ENCODE peak calls at places on chromosomes 12 and 14, in nine cellular contexts. One of them, this sample, is unnamed.

GRCh38 chr12:8054821-8055220 is 11.3 kb downstream of the C3AR1 start:
- DNase-seq in pancreas: no peak
- DNase-seq in AG04449: no peak
- DNase-seq in choroid plexus epithelial cell: no peak
- DNase-seq in heart left ventricle: no peak
- DNase-seq in dorsolateral prefrontal cortex: no peak
- DNase-seq in neural progenitor cell: no peak
- DNase-seq in fibroblast of mammary gland: no peak
- DNase-seq in BE2C: no peak
- DNase-seq in this sample: no peak

GRCh38 chr12:74537126-74537706 is 419 bp upstream of the ATXN7L3B start:
- DNase-seq in AG04449: peak; percentile 14
- DNase-seq in choroid plexus epithelial cell: peak; percentile 78
- DNase-seq in pancreas: no peak
- DNase-seq in fibroblast of mammary gland: peak; percentile 70
- DNase-seq in heart left ventricle: no peak
- DNase-seq in neural progenitor cell: peak; percentile 41
- DNase-seq in dorsolateral prefrontal cortex: no peak
- DNase-seq in BE2C: no peak
- DNase-seq in this sample: peak; percentile 59

GRCh38 chr14:92657457-92658142 is 90.8 kb downstream of the LGMN start:
- DNase-seq in BE2C: no peak
- DNase-seq in fibroblast of mammary gland: no peak
- DNase-seq in dorsolateral prefrontal cortex: no peak
- DNase-seq in neural progenitor cell: no peak
- DNase-seq in AG04449: no peak
- DNase-seq in heart left ventricle: peak; percentile 81
- DNase-seq in pancreas: peak; percentile 59
- DNase-seq in choroid plexus epithelial cell: no peak
- DNase-seq in this sample: no peak

GRCh38 chr14:68268719-68269118 is 449.1 kb downstream of the RAD51B start:
- DNase-seq in choroid plexus epithelial cell: peak; percentile 32
- DNase-seq in AG04449: no peak
- DNase-seq in heart left ventricle: no peak
- DNase-seq in dorsolateral prefrontal cortex: no peak
- DNase-seq in neural progenitor cell: no peak
- DNase-seq in fibroblast of mammary gland: no peak
- DNase-seq in pancreas: no peak
- DNase-seq in BE2C: no peak
- DNase-seq in this sample: no peak

GRCh38 chr12:68589194-68589593 is 21.5 kb upstream of the RAP1B start:
- DNase-seq in fibroblast of mammary gland: no peak
- DNase-seq in heart left ventricle: no peak
- DNase-seq in pancreas: no peak
- DNase-seq in choroid plexus epithelial cell: no peak
- DNase-seq in AG04449: no peak
- DNase-seq in neural progenitor cell: no peak
- DNase-seq in BE2C: no peak
- DNase-seq in dorsolateral prefrontal cortex: no peak
- DNase-seq in this sample: no peak

GRCh38 chr12:123064885-123065619 is 84.6 kb downstream of the ARL6IP4 start:
- DNase-seq in pancreas: no peak
- DNase-seq in fibroblast of mammary gland: no peak
- DNase-seq in heart left ventricle: no peak
- DNase-seq in BE2C: no peak
- DNase-seq in choroid plexus epithelial cell: no peak
- DNase-seq in neural progenitor cell: no peak
- DNase-seq in dorsolateral prefrontal cortex: no peak
- DNase-seq in AG04449: no peak
- DNase-seq in this sample: no peak

GRCh38 chr12:93322784-93323183 is 54.9 kb upstream of the NUDT4 start:
- DNase-seq in BE2C: no peak
- DNase-seq in pancreas: no peak
- DNase-seq in fibroblast of mammary gland: peak; percentile 15
- DNase-seq in AG04449: no peak
- DNase-seq in neural progenitor cell: no peak
- DNase-seq in choroid plexus epithelial cell: peak; percentile 23
- DNase-seq in heart left ventricle: no peak
- DNase-seq in dorsolateral prefrontal cortex: no peak
- DNase-seq in this sample: peak; percentile 83

GRCh38 chr14:53814371-53814770 is 142.3 kb downstream of the BMP4 start:
- DNase-seq in BE2C: no peak
- DNase-seq in heart left ventricle: no peak
- DNase-seq in neural progenitor cell: no peak
- DNase-seq in dorsolateral prefrontal cortex: no peak
- DNase-seq in pancreas: no peak
- DNase-seq in choroid plexus epithelial cell: peak; percentile 1
- DNase-seq in fibroblast of mammary gland: peak; percentile 8
- DNase-seq in AG04449: no peak
- DNase-seq in this sample: no peak

GRCh38 chr14:38405851-38406630 is 150.1 kb upstream of the CLEC14A start:
- DNase-seq in heart left ventricle: peak; percentile 31
- DNase-seq in neural progenitor cell: peak; percentile 60
- DNase-seq in BE2C: peak; percentile 81
- DNase-seq in pancreas: no peak
- DNase-seq in dorsolateral prefrontal cortex: no peak
- DNase-seq in AG04449: peak; percentile 87
- DNase-seq in fibroblast of mammary gland: peak; percentile 49
- DNase-seq in choroid plexus epithelial cell: peak; percentile 52
- DNase-seq in this sample: no peak
- TF ChIP-seq CTCF in heart left ventricle: no peak
- TF ChIP-seq CTCF in neural progenitor cell: peak; percentile 44
- TF ChIP-seq CTCF in BE2C: peak; percentile 56
- TF ChIP-seq CTCF in pancreas: no peak
- TF ChIP-seq CTCF in dorsolateral prefrontal cortex: no peak
- TF ChIP-seq CTCF in AG04449: peak; percentile 23
- TF ChIP-seq CTCF in fibroblast of mammary gland: peak; percentile 2
- TF ChIP-seq CTCF in choroid plexus epithelial cell: peak; percentile 26
- TF ChIP-seq CTCF in this sample: no peak

DNA sequence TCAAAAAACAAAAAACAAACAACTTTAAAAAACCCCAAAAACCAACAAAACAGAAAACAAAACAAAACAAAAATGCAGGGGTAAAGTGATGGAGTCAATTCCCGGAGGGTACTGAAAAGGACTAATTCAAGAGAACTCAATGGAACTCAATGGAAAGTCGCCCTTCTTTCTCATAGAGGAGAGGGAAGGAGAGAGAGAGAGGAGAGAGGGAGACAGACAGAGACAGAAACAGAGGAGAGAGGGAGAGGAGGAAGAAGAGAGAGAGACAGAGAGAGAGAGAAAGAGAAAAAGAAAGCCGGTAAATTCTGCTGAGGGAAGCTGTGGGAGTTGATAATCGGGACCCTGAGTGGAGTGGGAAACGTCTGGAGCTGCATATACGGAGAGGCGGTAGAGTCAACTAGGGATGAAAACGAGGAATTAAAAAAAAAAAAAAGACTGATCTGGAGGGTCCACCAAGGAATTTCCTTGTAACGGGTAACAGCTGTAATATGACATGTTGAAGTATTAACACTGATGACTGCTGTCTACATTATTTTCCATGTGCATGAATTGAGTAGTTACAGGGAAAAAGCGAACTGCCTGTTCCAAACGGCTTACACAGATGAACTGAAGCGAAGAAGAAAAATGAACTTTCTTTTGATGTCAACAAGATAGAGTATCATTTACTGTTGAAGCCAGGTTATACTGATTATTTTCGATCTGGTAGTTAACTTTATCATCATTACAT is 984 bp upstream of the ZC2HC1C start:
- DNase-seq in heart left ventricle: no peak
- DNase-seq in choroid plexus epithelial cell: no peak
- DNase-seq in neural progenitor cell: no peak
- DNase-seq in pancreas: no peak
- DNase-seq in BE2C: no peak
- DNase-seq in dorsolateral prefrontal cortex: no peak
- DNase-seq in AG04449: no peak
- DNase-seq in fibroblast of mammary gland: no peak
- DNase-seq in this sample: no peak
- H3K4me3 ChIP-seq in heart left ventricle: peak overlapping the region; percentile 69
- H3K4me3 ChIP-seq in choroid plexus epithelial cell: peak overlapping the region; percentile 72
- H3K4me3 ChIP-seq in neural progenitor cell: peak overlapping the region; percentile 58
- H3K4me3 ChIP-seq in pancreas: peak overlapping the region; percentile 13
- H3K4me3 ChIP-seq in BE2C: peak overlapping the region; percentile 80
- H3K4me3 ChIP-seq in dorsolateral prefrontal cortex: peak overlapping the region; percentile 73
- H3K4me3 ChIP-seq in AG04449: peak overlapping the region; percentile 67
- H3K4me3 ChIP-seq in fibroblast of mammary gland: peak overlapping the region; percentile 43
- H3K4me3 ChIP-seq in this sample: peak overlapping the region; percentile 50

DNA sequence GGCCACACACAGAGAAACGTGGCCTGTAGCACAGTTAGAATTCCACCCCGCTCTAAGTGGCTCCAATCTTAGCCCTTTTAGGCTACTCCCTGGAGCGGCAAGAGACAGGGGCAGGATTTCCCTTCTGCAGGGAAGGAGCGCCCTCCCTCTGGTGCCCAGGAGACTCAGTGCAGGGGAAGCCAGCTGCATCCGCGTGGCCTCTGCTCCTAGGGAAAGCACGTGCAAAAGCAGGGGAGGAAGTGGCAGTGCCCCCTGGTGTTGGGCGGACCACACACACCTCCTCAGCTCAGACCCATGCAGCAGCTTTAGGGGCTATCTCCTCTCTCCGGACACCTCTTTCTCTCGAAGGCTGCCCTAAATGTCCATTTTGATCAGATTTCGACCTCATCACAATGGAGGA is 50.0 kb downstream of the SPRING1 start:
- DNase-seq in pancreas: no peak
- DNase-seq in choroid plexus epithelial cell: peak; percentile 34
- DNase-seq in fibroblast of mammary gland: peak; percentile 43
- DNase-seq in BE2C: peak; percentile 83
- DNase-seq in AG04449: no peak
- DNase-seq in neural progenitor cell: peak; percentile 67
- DNase-seq in dorsolateral prefrontal cortex: no peak
- DNase-seq in heart left ventricle: peak; percentile 54
- DNase-seq in this sample: no peak
- TF ChIP-seq CTCF in pancreas: peak; percentile 20
- TF ChIP-seq CTCF in choroid plexus epithelial cell: peak; percentile 50
- TF ChIP-seq CTCF in fibroblast of mammary gland: peak; percentile 50
- TF ChIP-seq CTCF in BE2C: peak; percentile 78
- TF ChIP-seq CTCF in AG04449: peak; percentile 61
- TF ChIP-seq CTCF in neural progenitor cell: peak; percentile 61
- TF ChIP-seq CTCF in dorsolateral prefrontal cortex: peak; percentile 30
- TF ChIP-seq CTCF in heart left ventricle: peak; percentile 66
- TF ChIP-seq CTCF in this sample: peak; percentile 27

GRCh38 chr12:32897276-32897615 is 669 bp upstream of the PKP2 start:
- DNase-seq in choroid plexus epithelial cell: peak; percentile 35
- DNase-seq in AG04449: no peak
- DNase-seq in BE2C: no peak
- DNase-seq in dorsolateral prefrontal cortex: no peak
- DNase-seq in pancreas: no peak
- DNase-seq in neural progenitor cell: no peak
- DNase-seq in fibroblast of mammary gland: no peak
- DNase-seq in heart left ventricle: no peak
- DNase-seq in this sample: no peak
- H3K4me3 ChIP-seq in choroid plexus epithelial cell: peak overlapping the region; percentile 76
- H3K4me3 ChIP-seq in AG04449: no peak overlapping the region
- H3K4me3 ChIP-seq in BE2C: peak overlapping the region; percentile 61
- H3K4me3 ChIP-seq in dorsolateral prefrontal cortex: peak overlapping the region; percentile 72
- H3K4me3 ChIP-seq in pancreas: peak overlapping the region; percentile 79
- H3K4me3 ChIP-seq in neural progenitor cell: peak overlapping the region; percentile 91
- H3K4me3 ChIP-seq in fibroblast of mammary gland: peak overlapping the region; percentile 15
- H3K4me3 ChIP-seq in heart left ventricle: peak overlapping the region; percentile 60
- H3K4me3 ChIP-seq in this sample: peak overlapping the region; percentile 63

GRCh38 chr12:80602455-80602854 is 105.0 kb upstream of the MYF6 start:
- DNase-seq in choroid plexus epithelial cell: no peak
- DNase-seq in neural progenitor cell: peak; percentile 33
- DNase-seq in pancreas: no peak
- DNase-seq in AG04449: no peak
- DNase-seq in fibroblast of mammary gland: no peak
- DNase-seq in dorsolateral prefrontal cortex: no peak
- DNase-seq in heart left ventricle: no peak
- DNase-seq in BE2C: no peak
- DNase-seq in this sample: no peak

DNA sequence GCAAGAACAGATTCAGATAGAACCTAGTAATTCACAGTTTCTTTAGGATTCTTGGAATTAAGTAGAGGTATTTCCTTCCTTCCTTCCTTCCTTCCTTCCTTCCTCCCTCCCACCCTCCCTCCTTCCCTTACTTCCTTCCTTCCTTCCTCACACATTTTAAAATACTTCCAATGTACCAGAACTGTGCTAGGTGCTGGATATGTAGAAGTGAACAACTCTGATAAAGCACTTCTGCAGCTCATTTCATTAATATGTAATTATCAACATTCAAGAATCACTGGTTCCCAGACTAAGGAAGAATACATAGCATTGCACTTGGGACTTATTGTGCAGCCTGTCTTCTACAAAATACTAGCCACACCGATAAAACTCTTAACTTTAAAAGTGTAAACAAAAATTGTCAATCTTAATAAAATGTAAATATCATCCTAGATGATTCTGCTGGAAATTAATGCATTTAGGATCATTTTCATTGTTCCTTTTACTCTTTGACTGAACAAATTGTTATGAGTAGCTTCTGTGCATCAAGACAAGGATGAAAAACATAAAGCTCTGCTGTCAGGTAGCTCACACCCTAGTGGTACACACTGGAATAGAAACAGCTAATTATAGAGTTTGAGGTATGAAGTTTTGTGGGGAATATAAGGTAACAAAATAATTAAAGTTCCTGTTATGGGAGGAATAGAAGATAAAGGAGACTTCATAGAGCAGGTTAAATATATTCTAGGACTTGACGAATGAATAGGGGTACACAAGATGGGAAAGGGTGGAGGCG is 99.9 kb upstream of the MYF6 start:
- DNase-seq in heart left ventricle: no peak
- DNase-seq in choroid plexus epithelial cell: no peak
- DNase-seq in pancreas: no peak
- DNase-seq in neural progenitor cell: no peak
- DNase-seq in fibroblast of mammary gland: no peak
- DNase-seq in dorsolateral prefrontal cortex: no peak
- DNase-seq in AG04449: no peak
- DNase-seq in BE2C: no peak
- DNase-seq in this sample: peak; percentile 14
- TF ChIP-seq CTCF in heart left ventricle: no peak
- TF ChIP-seq CTCF in choroid plexus epithelial cell: no peak
- TF ChIP-seq CTCF in pancreas: no peak
- TF ChIP-seq CTCF in neural progenitor cell: peak; percentile 48
- TF ChIP-seq CTCF in fibroblast of mammary gland: peak; percentile 13
- TF ChIP-seq CTCF in dorsolateral prefrontal cortex: no peak
- TF ChIP-seq CTCF in AG04449: no peak
- TF ChIP-seq CTCF in BE2C: peak; percentile 25
- TF ChIP-seq CTCF in this sample: peak; percentile 51

DNA sequence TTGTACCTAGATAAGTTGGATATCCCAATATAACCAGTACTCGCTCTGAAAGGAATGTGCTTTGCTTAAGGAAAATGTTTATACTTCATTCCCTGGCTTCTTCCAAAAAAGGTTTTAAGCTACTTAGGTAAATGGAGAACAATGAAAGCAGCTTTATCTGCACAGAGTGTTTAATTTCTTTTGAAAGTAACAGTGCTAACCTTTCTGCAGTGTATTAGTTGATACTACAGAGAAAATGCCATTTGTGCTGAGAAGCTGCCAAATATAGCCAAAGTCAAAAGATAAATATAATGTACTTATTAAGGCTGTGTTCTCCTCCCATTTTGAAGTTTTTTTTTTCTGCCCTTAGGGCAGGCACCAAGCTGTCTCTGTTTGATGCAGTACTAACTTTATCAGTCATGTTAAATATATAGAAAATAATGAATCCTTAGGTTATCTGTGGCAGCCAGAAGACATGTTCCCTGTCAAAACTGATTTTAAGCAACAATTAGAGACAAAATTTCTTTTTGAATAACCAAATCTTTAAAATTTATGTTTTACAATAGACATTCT is 145.4 kb upstream of the KITLG start:
- DNase-seq in pancreas: no peak
- DNase-seq in neural progenitor cell: peak; percentile 2
- DNase-seq in heart left ventricle: no peak
- DNase-seq in BE2C: peak; percentile 23
- DNase-seq in dorsolateral prefrontal cortex: no peak
- DNase-seq in fibroblast of mammary gland: no peak
- DNase-seq in choroid plexus epithelial cell: no peak
- DNase-seq in AG04449: no peak
- DNase-seq in this sample: no peak
- H3K4me3 ChIP-seq in pancreas: no peak overlapping the region
- H3K4me3 ChIP-seq in neural progenitor cell: no peak overlapping the region
- H3K4me3 ChIP-seq in heart left ventricle: no peak overlapping the region
- H3K4me3 ChIP-seq in BE2C: no peak overlapping the region
- H3K4me3 ChIP-seq in dorsolateral prefrontal cortex: no peak overlapping the region
- H3K4me3 ChIP-seq in fibroblast of mammary gland: no peak overlapping the region
- H3K4me3 ChIP-seq in choroid plexus epithelial cell: no peak overlapping the region
- H3K4me3 ChIP-seq in AG04449: no peak overlapping the region
- H3K4me3 ChIP-seq in this sample: no peak overlapping the region

This sample was measured in epithelial cell of esophagus.